ENCODE peak calls at places on chromosomes 7 and 10, in five cellular contexts. Z is coronary artery, R is neural progenitor cell, C is NB4, Y is WTC11. B is an unnamed sample.

GRCh38 chr7:47720141-47720906 is 138.4 kb upstream of the TNS3 start:
- DNase-seq in Y (no peak), Z (peak), R (no peak), C (no peak), B (no peak)

GRCh38 chr7:47460251-47460989 is 121.5 kb downstream of the TNS3 start:
- DNase-seq in C (no peak), R (no peak), Y (no peak), Z (no peak), B (no peak)

GRCh38 chr7:113764401-113765035 is 154.3 kb downstream of the PPP1R3A start:
- DNase-seq in C (no peak), Z (no peak), R (no peak), Y (no peak), B (no peak)

GRCh38 chr7:40972426-40972825 is 730.5 kb downstream of the INHBA start:
- DNase-seq in Y (no peak), Z (no peak), R (no peak), C (no peak), B (no peak)

GRCh38 chr7:85489498-85489897 is 302.6 kb upstream of the SEMA3D start:
- DNase-seq in C (no peak), R (no peak), Y (no peak), Z (no peak), B (no peak)

GRCh38 chr10:36676321-36677169 is 448.9 kb upstream of the ANKRD30A start:
- DNase-seq in C (no peak), Z (no peak), Y (no peak), R (no peak), B (no peak)

GRCh38 chr10:60171436-60172013 is 218.2 kb downstream of the ANK3 start:
- DNase-seq in Y (no peak), C (no peak), R (no peak), Z (no peak), B (no peak)

GRCh38 chr7:87482115-87482514 is 6.6 kb upstream of the ABCB4 start:
- DNase-seq in C (no peak), R (no peak), Y (no peak), Z (no peak), B (no peak)

GRCh38 chr10:118594392-118595063 is 920 bp downstream of the PRLHR start:
- DNase-seq in R (peak), Y (peak), Z (no peak), C (no peak), B (no peak)

GRCh38 chr10:118692911-118693310 is 61.9 kb downstream of the CACUL1 start:
- DNase-seq in R (no peak), C (no peak), Y (no peak), Z (no peak), B (no peak)

GRCh38 chr10:123354521-123354920 is 200.3 kb downstream of the BUB3 start:
- DNase-seq in C (no peak), Y (no peak), R (no peak), Z (no peak), B (no peak)

GRCh38 chr10:125060486-125060850 is 99.9 kb downstream of the CTBP2 start:
- DNase-seq in Z (no peak), R (peak), C (no peak), Y (no peak), B (no peak)

GRCh38 chr10:88113657-88114272 is 250.3 kb downstream of the PTEN start:
- DNase-seq in C (no peak), R (no peak), Y (no peak), Z (no peak), B (no peak)

GRCh38 chr7:130381468-130382312 is 1.4 kb downstream of the CPA1 start:
- DNase-seq in Z (peak), Y (peak), C (no peak), R (no peak), B (no peak)

GRCh38 chr7:81264116-81264515 is 345.3 kb upstream of the SEMA3C start:
- DNase-seq in Y (no peak), Z (no peak), R (no peak), C (no peak), B (no peak)

GRCh38 chr10:22002531-22003110 is 909 bp downstream of the DNAJC1 start:
- DNase-seq in Y (no peak), C (peak), R (peak), Z (no peak), B (no peak)

GRCh38 chr10:62853710-62854109 is 37.5 kb upstream of the EGR2 start:
- DNase-seq in Z (no peak), C (peak), Y (no peak), R (no peak), B (no peak)

GRCh38 chr7:57415326-57415725 is 34.7 kb upstream of the ZNF716 start:
- DNase-seq in Z (no peak), Y (no peak), C (no peak), R (no peak), B (no peak)

GRCh38 chr7:94216944-94217461 is 177.7 kb upstream of the COL1A2 start:
- DNase-seq in C (no peak), Z (no peak), R (no peak), Y (no peak), B (no peak)

GRCh38 chr7:148155826-148156225 is 434.7 kb upstream of the C7orf33 start:
- DNase-seq in Z (no peak), Y (no peak), C (no peak), R (no peak), B (no peak)

GRCh38 chr7:106104861-106105260 is 7.3 kb downstream of the SYPL1 start:
- DNase-seq in Z (no peak), R (no peak), C (no peak), Y (no peak), B (no peak)

GRCh38 chr7:1767524-1767923 is 97.4 kb downstream of the ELFN1 start:
- DNase-seq in C (peak), Y (peak), R (peak), Z (no peak), B (no peak)

GRCh38 chr7:44111759-44112158 is 7.6 kb downstream of the AEBP1 start:
- DNase-seq in C (no peak), Z (no peak), R (no peak), Y (no peak), B (no peak)

GRCh38 chr10:3781458-3782098 is 3.4 kb downstream of the KLF6 start:
- DNase-seq in Z (peak), C (peak), R (no peak), Y (peak), B (no peak)

GRCh38 chr7:86058649-86059048 is 585.1 kb upstream of the GRM3 start:
- DNase-seq in C (no peak), R (no peak), Z (no peak), Y (no peak), B (no peak)

GRCh38 chr10:123149568-123150228 is 1.8 kb downstream of the HMX2 start:
- DNase-seq in Z (no peak), R (peak), Y (peak), C (no peak), B (no peak)

GRCh38 chr10:80454526-80455460 is 683 bp downstream of the TSPAN14 start:
- DNase-seq in Z (no peak), C (peak), R (peak), Y (peak), B (no peak)

GRCh38 chr7:76405738-76406137 is 3.8 kb downstream of the SSC4D start:
- DNase-seq in Y (no peak), C (no peak), R (no peak), Z (no peak), B (no peak)

GRCh38 chr10:69088801-69089501 is 1.0 kb downstream of the SRGN start:
- DNase-seq in C (peak), Y (no peak), Z (no peak), R (no peak), B (no peak)

GRCh38 chr7:20114463-20114862 is 102.7 kb downstream of the MACC1 start:
- DNase-seq in R (peak), C (peak), Z (no peak), Y (no peak), B (no peak)

GRCh38 chr10:132777441-132777840 is 8.5 kb downstream of the NKX6-2 start:
- DNase-seq in Z (no peak), Y (no peak), C (no peak), R (no peak), B (no peak)

GRCh38 chr10:28326516-28327493 is 23.9 kb upstream of the MPP7 start:
- DNase-seq in Y (no peak), R (no peak), C (no peak), Z (peak), B (no peak)

DNA sequence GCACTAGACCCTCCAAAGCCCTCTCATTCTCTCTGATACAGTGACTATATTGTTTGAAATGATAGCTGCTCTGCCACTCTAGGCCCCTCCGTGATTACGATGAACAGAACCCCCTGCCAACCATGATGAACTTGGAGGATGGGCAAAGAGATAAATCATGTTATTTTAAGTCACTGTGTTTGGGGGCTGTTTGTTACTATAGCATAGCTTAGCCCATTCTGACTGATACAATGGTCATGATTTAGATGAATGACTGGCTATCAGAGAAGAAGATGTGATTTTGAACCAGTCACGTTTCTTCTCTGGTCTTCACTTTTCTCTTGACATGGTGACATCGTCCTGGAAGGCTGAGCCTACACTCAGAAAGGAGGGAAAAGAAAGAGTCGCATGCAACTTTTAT is 95.4 kb upstream of the HABP2 start:
- DNase-seq in Y (no peak), Z (no peak), C (no peak), R (no peak), B (no peak)
- TF ChIP-seq CTCF in Y (no peak), Z (no peak), C (no peak), R (no peak), B (no peak)

DNA sequence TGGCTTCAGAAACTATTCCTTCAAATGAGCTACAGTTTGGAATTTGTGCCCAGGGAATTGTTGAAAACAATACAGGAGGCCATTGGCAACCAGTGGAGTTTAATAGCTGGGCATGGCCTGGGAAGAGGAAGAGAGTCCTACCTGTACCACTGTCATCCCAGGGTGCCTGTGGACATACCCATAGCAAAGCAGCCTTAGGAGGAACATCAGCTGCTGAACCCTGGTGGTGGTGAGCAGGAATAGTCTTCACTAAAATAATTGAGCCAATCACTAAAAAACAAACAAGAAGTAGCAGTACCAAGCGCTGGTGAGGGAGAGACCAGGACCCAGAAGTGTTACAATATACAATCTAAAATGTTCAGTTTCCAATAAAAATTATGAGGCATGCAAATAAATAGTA is 14.5 kb downstream of the IGFBP1 start:
- DNase-seq in C (no peak), Z (no peak), R (no peak), Y (no peak), B (no peak)
- TF ChIP-seq CTCF in C (no peak), Z (no peak), R (no peak), Y (no peak), B (no peak)

DNA sequence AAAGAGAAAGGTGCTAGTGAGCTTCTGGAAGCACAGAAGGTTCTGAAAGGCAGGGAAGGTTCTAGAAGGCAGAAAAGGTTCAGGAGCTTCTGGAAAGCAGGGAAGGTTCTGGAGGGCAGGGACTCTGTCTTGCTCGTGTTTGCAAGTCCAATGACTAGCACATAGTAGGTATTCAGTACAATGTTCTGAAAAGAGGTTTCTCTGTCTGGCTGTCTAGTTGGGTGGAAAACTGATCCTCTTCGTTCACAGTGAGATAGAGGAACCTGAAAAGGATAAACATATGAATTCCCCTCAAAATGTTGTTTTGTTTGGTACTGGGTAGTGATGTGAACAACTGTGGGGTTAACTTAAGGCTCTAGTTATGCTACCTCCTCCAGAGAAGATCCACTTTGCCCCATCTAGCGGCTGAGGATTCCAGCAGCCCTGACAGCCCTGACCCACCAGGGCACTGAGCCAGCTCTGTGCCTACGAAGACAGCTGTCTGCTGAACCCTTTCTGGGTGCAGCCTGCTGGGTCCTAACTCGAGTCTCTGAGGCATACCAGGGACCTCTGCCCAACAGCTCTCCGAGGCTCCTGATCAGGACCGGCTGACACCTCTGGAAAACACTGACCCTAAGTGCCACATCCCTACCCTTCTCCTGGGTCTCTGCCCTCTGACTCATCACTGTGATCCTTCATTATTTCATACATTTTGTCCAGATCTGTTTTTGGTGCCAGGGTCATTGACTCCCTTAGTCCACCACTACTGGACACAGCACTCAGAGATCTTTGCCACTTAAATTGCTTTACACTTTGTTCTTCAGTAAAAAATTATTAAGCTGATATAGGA is 15.4 kb downstream of the PTPRN2 start:
- DNase-seq in Z (no peak), C (peak), R (peak), Y (no peak), B (no peak)
- TF ChIP-seq CTCF in Z (no peak), C (no peak), R (peak), Y (no peak), B (no peak)

GRCh38 chr7:150378115-150378852 is 846 bp upstream of the ZNF775 start:
- DNase-seq in R (peak), Y (peak), C (peak), Z (no peak), B (no peak)
- TF ChIP-seq CTCF in R (peak), Y (no peak), C (peak), Z (no peak), B (no peak)

B was measured in omental fat pad.